ENCODE peak calls at places on chromosomes 7 and 10, in seven cellular contexts. M is NAMALWA, O is GM03348, H is GM06990, B is chondrocyte, G is upper lobe of right lung, F is ascending aorta. A is an unnamed sample.
A peak's percentile ranks its signal among the peaks of the same experiment; 100 is the strongest.

GRCh38 chr7:61576-62360 is 130.6 kb upstream of the FAM20C start:
- DNase-seq in M (no peak), O (no peak), H (no peak), B (peak; percentile 49), G (peak; percentile 31), F (no peak), A (no peak)

GRCh38 chr7:41628926-41629325 is 74.0 kb downstream of the INHBA start:
- DNase-seq in M (no peak), O (no peak), H (no peak), B (no peak), G (no peak), F (no peak), A (no peak)

GRCh38 chr7:1513657-1514095 is 9.5 kb upstream of the INTS1 start:
- DNase-seq in M (no peak), O (no peak), H (no peak), B (no peak), G (no peak), F (peak; percentile 90), A (no peak)

GRCh38 chr10:8182841-8183240 is 128.4 kb downstream of the GATA3 start:
- DNase-seq in M (no peak), O (no peak), H (peak; percentile 13), B (no peak), G (no peak), F (no peak), A (no peak)

GRCh38 chr10:32269343-32270100 is 77.4 kb downstream of the EPC1 start:
- DNase-seq in M (no peak), O (no peak), H (no peak), B (no peak), G (no peak), F (no peak), A (no peak)

GRCh38 chr10:61721431-61721830 is 58.7 kb downstream of the CABCOCO1 start:
- DNase-seq in M (no peak), O (no peak), H (no peak), B (no peak), G (no peak), F (no peak), A (no peak)

GRCh38 chr10:76185476-76186255 is 754.2 kb downstream of the LRMDA start:
- DNase-seq in M (no peak), O (peak; percentile 34), H (no peak), B (no peak), G (no peak), F (no peak), A (no peak)

GRCh38 chr7:91668217-91668616 is 212.3 kb downstream of the MTERF1 start:
- DNase-seq in M (no peak), O (no peak), H (no peak), B (no peak), G (no peak), F (no peak), A (no peak)

GRCh38 chr10:101285093-101285463 is 55.8 kb upstream of the LBX1 start:
- DNase-seq in M (no peak), O (no peak), H (no peak), B (no peak), G (no peak), F (no peak), A (no peak)

GRCh38 chr10:96309631-96310358 is 5.6 kb downstream of the DNTT start:
- DNase-seq in M (no peak), O (no peak), H (no peak), B (no peak), G (no peak), F (no peak), A (no peak)

GRCh38 chr10:14588084-14588937 is 186.4 kb downstream of the FAM107B start:
- DNase-seq in M (no peak), O (peak; percentile 83), H (peak; percentile 37), B (no peak), G (no peak), F (no peak), A (no peak)

GRCh38 chr7:125355899-125356298 is 426.3 kb upstream of the POT1 start:
- DNase-seq in M (peak; percentile 81), O (no peak), H (no peak), B (no peak), G (no peak), F (no peak), A (no peak)

GRCh38 chr10:112227331-112227961 is 43.9 kb upstream of the GPAM start:
- DNase-seq in M (no peak), O (peak; percentile 77), H (no peak), B (no peak), G (no peak), F (no peak), A (no peak)

GRCh38 chr10:118422241-118422640 is 80.1 kb upstream of the FAM204A start:
- DNase-seq in M (no peak), O (no peak), H (no peak), B (no peak), G (no peak), F (no peak), A (no peak)

GRCh38 chr7:77402818-77403217 is 13.3 kb downstream of the GSAP start:
- DNase-seq in M (no peak), O (no peak), H (no peak), B (no peak), G (no peak), F (no peak), A (no peak)

GRCh38 chr10:12484945-12485805 is 135.8 kb downstream of the CAMK1D start:
- DNase-seq in M (peak; percentile 95), O (no peak), H (peak; percentile 52), B (no peak), G (no peak), F (peak; percentile 82), A (no peak)

GRCh38 chr10:48455392-48456151 is 149.1 kb downstream of the MAPK8 start:
- DNase-seq in M (no peak), O (no peak), H (no peak), B (peak; percentile 77), G (peak; percentile 54), F (no peak), A (no peak)

GRCh38 chr7:70701487-70701886 is 430.5 kb upstream of the GALNT17 start:
- DNase-seq in M (no peak), O (no peak), H (no peak), B (no peak), G (no peak), F (no peak), A (no peak)

GRCh38 chr10:80492875-80493413 is 38.8 kb downstream of the TSPAN14 start:
- DNase-seq in M (no peak), O (no peak), H (no peak), B (no peak), G (no peak), F (peak; percentile 7), A (no peak)

GRCh38 chr7:129609666-129610065 is 1.9 kb upstream of the NRF1 start:
- DNase-seq in M (no peak), O (no peak), H (no peak), B (no peak), G (no peak), F (no peak), A (no peak)

GRCh38 chr7:66205736-66206080 is 574 bp downstream of the TPST1 start:
- DNase-seq in M (no peak), O (no peak), H (no peak), B (no peak), G (no peak), F (no peak), A (no peak)

A was measured in cerebellar nuclear complex.